ENCODE peak calls at places on chromosomes 5 and 9, in seven cellular contexts. E is HCT116, V is fibroblast of lung, R is Peyer's patch, T is MCF 10A, P is mesothelial cell of epicardium, G is brain microvascular endothelial cell. C is an unnamed sample.

GRCh38 chr9:105697871-105698270 is 3.5 kb downstream of the TMEM38B start:
- DNase-seq in E (no peak), P (no peak), V (peak), T (no peak), R (no peak), G (peak), C (no peak)

GRCh38 chr5:64497390-64497789 is 8.4 kb upstream of the RGS7BP start:
- DNase-seq in P (no peak), G (peak), T (peak), R (no peak), V (peak), E (no peak), C (peak)

GRCh38 chr9:32128546-32128945 is 255.9 kb upstream of the ACO1 start:
- DNase-seq in E (no peak), T (no peak), V (no peak), R (no peak), P (no peak), G (no peak), C (no peak)

GRCh38 chr5:37846786-37847310 is 7.0 kb upstream of the GDNF start:
- DNase-seq in T (no peak), G (no peak), P (no peak), V (no peak), R (no peak), E (no peak), C (no peak)

GRCh38 chr5:130520211-130520610 is 615.9 kb downstream of the CHSY3 start:
- DNase-seq in E (no peak), G (peak), P (no peak), T (peak), V (peak), R (no peak), C (peak)

GRCh38 chr9:34463098-34463900 is 4.7 kb downstream of the DNAI1 start:
- DNase-seq in G (peak), T (peak), P (no peak), E (peak), R (no peak), V (peak), C (peak)

GRCh38 chr5:166909926-166910325 is 1381.5 kb upstream of the WWC1 start:
- DNase-seq in V (no peak), P (no peak), G (no peak), R (no peak), E (no peak), T (no peak), C (no peak)

GRCh38 chr5:140855772-140856674 is at the start of gene PCDHA10:
- DNase-seq in P (no peak), V (no peak), G (no peak), T (peak), E (peak), R (no peak), C (no peak)

GRCh38 chr9:133956520-133957076 is 35.5 kb downstream of the VAV2 start:
- DNase-seq in V (peak), P (no peak), G (no peak), T (no peak), E (no peak), R (no peak), C (no peak)

GRCh38 chr9:23638011-23638410 is 188.0 kb downstream of the ELAVL2 start:
- DNase-seq in R (no peak), P (no peak), T (peak), V (no peak), E (no peak), G (no peak), C (no peak)

GRCh38 chr5:51882647-51883046 is 499.4 kb downstream of the ISL1 start:
- DNase-seq in R (no peak), E (no peak), T (no peak), G (no peak), P (no peak), V (no peak), C (no peak)

GRCh38 chr5:179318193-179318955 is 26.9 kb downstream of the ADAMTS2 start:
- DNase-seq in E (no peak), R (no peak), V (peak), G (no peak), P (peak), T (no peak), C (no peak)

GRCh38 chr5:141958113-141958512 is at the start of gene PCDH12:
- DNase-seq in R (no peak), P (no peak), T (no peak), E (no peak), V (no peak), G (no peak), C (no peak)

GRCh38 chr9:124403246-124403645 is 12.0 kb downstream of the PSMB7 start:
- DNase-seq in P (no peak), V (no peak), R (no peak), T (no peak), E (no peak), G (no peak), C (no peak)

GRCh38 chr5:89582768-89583339 is 699.9 kb upstream of the MEF2C start:
- DNase-seq in V (peak), T (no peak), R (no peak), G (peak), P (no peak), E (no peak), C (peak)

GRCh38 chr5:134935711-134936602 is 31.0 kb downstream of the PCBD2 start:
- DNase-seq in R (no peak), T (no peak), P (no peak), E (no peak), V (no peak), G (no peak), C (no peak)

GRCh38 chr9:133976191-133976861 is 15.8 kb downstream of the VAV2 start:
- DNase-seq in P (no peak), V (no peak), R (no peak), G (no peak), T (no peak), E (no peak), C (no peak)

GRCh38 chr5:14266171-14266570 is 123.0 kb downstream of the TRIO start:
- DNase-seq in E (no peak), G (no peak), T (no peak), V (peak), P (no peak), R (no peak), C (no peak)

GRCh38 chr5:135230326-135230925 is 168.6 kb downstream of the MACROH2A1 start:
- DNase-seq in R (no peak), E (no peak), G (peak), T (peak), V (peak), P (no peak), C (no peak)

GRCh38 chr9:3578786-3579185 is 53.0 kb upstream of the RFX3 start:
- DNase-seq in P (no peak), E (no peak), R (no peak), T (peak), V (peak), G (peak), C (peak)

GRCh38 chr5:141942185-141942857 is 15.7 kb downstream of the PCDH12 start:
- DNase-seq in T (no peak), P (no peak), G (no peak), V (no peak), R (no peak), E (no peak), C (no peak)

GRCh38 chr5:34045996-34046395 is 3.0 kb upstream of the C1QTNF3 start:
- DNase-seq in T (no peak), P (no peak), V (peak), E (no peak), R (no peak), G (peak), C (peak)

GRCh38 chr5:136518814-136519213 is 153.5 kb upstream of the TRPC7 start:
- DNase-seq in P (no peak), E (no peak), G (no peak), R (no peak), V (no peak), T (peak), C (peak)

GRCh38 chr5:116370886-116371285 is 203.7 kb downstream of the SEMA6A start:
- DNase-seq in G (no peak), P (no peak), E (no peak), T (peak), R (no peak), V (peak), C (no peak)

GRCh38 chr5:54986269-54986654 is 869 bp upstream of the ESM1 start:
- DNase-seq in T (no peak), E (no peak), P (no peak), V (peak), G (no peak), R (no peak), C (no peak)

GRCh38 chr5:14581333-14581890 is at the start of gene OTULINL:
- DNase-seq in R (peak), T (peak), V (peak), E (peak), G (peak), P (peak), C (peak)

GRCh38 chr9:31490551-31491106 is 893.8 kb upstream of the ACO1 start:
- DNase-seq in G (no peak), P (no peak), R (no peak), E (no peak), V (no peak), T (no peak), C (no peak)

GRCh38 chr9:91001146-91001611 is 199.6 kb downstream of the SYK start:
- DNase-seq in P (no peak), R (no peak), G (no peak), T (peak), V (peak), E (peak), C (peak)

GRCh38 chr9:136664799-136665082 is 2.0 kb downstream of the EGFL7 start:
- DNase-seq in R (no peak), G (no peak), V (no peak), P (no peak), T (no peak), E (no peak), C (no peak)

GRCh38 chr9:136664000-136664798 is 1.5 kb downstream of the EGFL7 start:
- DNase-seq in G (no peak), R (no peak), V (no peak), P (no peak), E (no peak), T (no peak), C (no peak)

GRCh38 chr9:136666364-136667216 is 3.9 kb downstream of the EGFL7 start:
- DNase-seq in V (no peak), P (no peak), T (no peak), R (no peak), E (no peak), G (no peak), C (no peak)

GRCh38 chr9:136665704-136666363 is 3.1 kb downstream of the EGFL7 start:
- DNase-seq in T (no peak), E (no peak), R (no peak), P (no peak), G (no peak), V (no peak), C (peak)

GRCh38 chr9:136665111-136665703 is 2.5 kb downstream of the EGFL7 start:
- DNase-seq in V (peak), G (no peak), T (no peak), P (no peak), E (no peak), R (no peak), C (peak)
- TF ChIP-seq CTCF in V (peak), G (peak), T (no peak), P (peak), E (peak), R (peak), C (peak)

DNA sequence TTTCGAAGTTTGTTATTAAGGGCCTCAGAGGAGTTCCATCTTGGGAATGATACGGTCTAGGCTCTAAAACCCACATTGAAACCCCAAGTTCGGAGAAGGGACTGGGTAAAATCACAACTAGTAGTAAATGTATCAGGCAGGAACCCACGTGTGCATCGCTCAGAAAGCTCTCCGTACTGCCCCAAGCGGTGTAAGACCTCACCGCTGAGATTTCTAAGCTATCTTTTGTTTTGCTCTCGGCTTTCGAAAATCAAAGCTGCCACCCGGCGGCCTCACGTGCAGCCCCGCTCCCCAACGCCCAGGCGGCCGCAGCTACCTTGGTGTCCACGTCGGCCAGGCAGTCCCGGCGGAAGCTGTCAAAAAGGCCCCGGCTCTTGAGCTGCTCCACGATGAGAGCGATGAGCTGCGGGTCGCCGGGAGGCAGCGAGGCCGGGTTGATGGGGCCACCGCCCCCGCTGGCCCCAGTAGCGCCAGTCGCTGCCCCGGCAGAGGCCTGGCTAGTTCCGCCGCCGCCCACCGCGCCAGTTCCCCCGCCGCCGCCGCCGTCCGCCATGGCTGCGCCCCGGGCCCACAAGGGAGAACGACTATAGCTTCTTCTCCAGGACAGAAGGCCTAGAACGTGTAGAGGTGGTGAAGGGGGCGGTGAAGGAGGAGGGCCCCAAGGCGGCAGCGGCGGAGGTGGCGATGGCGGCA is 420 bp downstream of the BOD1 start:
- DNase-seq in V (peak), P (peak), G (peak), T (peak), E (peak), R (peak), C (peak)
- TF ChIP-seq CTCF in V (peak), P (peak), G (peak), T (peak), E (peak), R (peak), C (peak)

GRCh38 chr9:68508547-68508946 is 32.1 kb downstream of the TMEM252 start:
- DNase-seq in T (no peak), G (no peak), V (no peak), E (no peak), R (no peak), P (no peak), C (no peak)

GRCh38 chr9:68507796-68508145 is 32.9 kb downstream of the TMEM252 start:
- DNase-seq in R (no peak), E (no peak), V (no peak), G (no peak), T (no peak), P (no peak), C (no peak)

GRCh38 chr9:68505681-68506409 is 34.8 kb downstream of the TMEM252 start:
- DNase-seq in R (no peak), P (no peak), V (no peak), T (no peak), G (no peak), E (no peak), C (no peak)

GRCh38 chr9:68509689-68510088 is 31.0 kb downstream of the TMEM252 start:
- DNase-seq in V (no peak), G (no peak), T (no peak), R (no peak), E (no peak), P (no peak), C (no peak)

GRCh38 chr9:68507098-68507795 is 33.4 kb downstream of the TMEM252 start:
- DNase-seq in P (no peak), R (no peak), V (no peak), T (peak), E (peak), G (no peak), C (peak)
- TF ChIP-seq CTCF in P (peak), R (peak), V (peak), T (peak), E (peak), G (peak), C (peak)

GRCh38 chr9:21815643-21816042 is 13.2 kb downstream of the MTAP start:
- DNase-seq in T (no peak), G (no peak), P (no peak), E (no peak), V (no peak), R (no peak), C (no peak)

GRCh38 chr9:21812945-21813568 is 10.6 kb downstream of the MTAP start:
- DNase-seq in P (no peak), E (no peak), T (no peak), R (peak), G (peak), V (peak), C (peak)

GRCh38 chr9:21812415-21812814 is 10.0 kb downstream of the MTAP start:
- DNase-seq in T (no peak), E (no peak), G (no peak), P (no peak), R (no peak), V (peak), C (peak)

GRCh38 chr9:21811914-21812313 is 9.5 kb downstream of the MTAP start:
- DNase-seq in E (no peak), T (no peak), V (no peak), G (no peak), P (no peak), R (no peak), C (no peak)

GRCh38 chr9:21813575-21814473 is 11.4 kb downstream of the MTAP start:
- DNase-seq in P (no peak), T (no peak), G (peak), E (peak), R (peak), V (peak), C (peak)
- TF ChIP-seq CTCF in P (peak), T (no peak), G (peak), E (peak), R (peak), V (peak), C (peak)